ENCODE peak calls at places on chromosomes 2 and 18, in seven cellular contexts. A is fibroblast of lung, U is aorta, B is iPS DF 6.9, C is tibial nerve, K is mesenchymal stem cell, Q is esophagus squamous epithelium. J is an unnamed sample.
A peak's percentile ranks its signal among the peaks of the same experiment; 100 is the strongest.

GRCh38 chr2:232420463-232421188 is 14.0 kb downstream of the ALPG start:
- DNase-seq in B (no peak), K (peak; percentile 20), U (no peak), A (no peak), C (no peak), Q (no peak), J (no peak)

GRCh38 chr18:48359626-48360025 is 49.6 kb downstream of the ZBTB7C start:
- DNase-seq in C (no peak), B (no peak), Q (no peak), K (no peak), A (no peak), U (no peak), J (no peak)

GRCh38 chr18:78875268-78875997 is 104.2 kb upstream of the SALL3 start:
- DNase-seq in B (peak; percentile 29), Q (no peak), K (no peak), A (no peak), U (no peak), C (peak; percentile 20), J (peak; percentile 79)

GRCh38 chr2:241009601-241010530 is 11.4 kb downstream of the SNED1 start:
- DNase-seq in Q (no peak), K (peak; percentile 53), A (peak; percentile 89), B (peak; percentile 29), U (peak; percentile 74), C (peak; percentile 7), J (no peak)

GRCh38 chr2:217142649-217143266 is 282.9 kb upstream of the TNP1 start:
- DNase-seq in A (no peak), K (peak; percentile 10), B (peak; percentile 29), Q (no peak), C (no peak), U (no peak), J (peak; percentile 52)

GRCh38 chr2:37232131-37232933 is 874 bp downstream of the NDUFAF7 start:
- DNase-seq in K (no peak), U (peak; percentile 43), C (peak; percentile 7), A (peak; percentile 8), Q (no peak), B (no peak), J (no peak)

GRCh38 chr2:37457401-37457901 is 113.0 kb downstream of the QPCT start:
- DNase-seq in A (peak; percentile 45), Q (no peak), C (no peak), B (no peak), U (no peak), K (peak; percentile 39), J (no peak)

GRCh38 chr2:108630567-108631405 is 88.5 kb upstream of the RANBP2 start:
- DNase-seq in Q (no peak), B (no peak), C (no peak), K (peak; percentile 48), A (no peak), U (no peak), J (no peak)

GRCh38 chr2:120734930-120735611 is 597 bp upstream of the GLI2 start:
- DNase-seq in Q (no peak), U (no peak), C (no peak), B (no peak), K (peak; percentile 60), A (peak; percentile 52), J (no peak)

GRCh38 chr2:85728883-85729824 is 24.6 kb upstream of the ATOH8 start:
- DNase-seq in Q (no peak), C (peak; percentile 87), K (peak; percentile 82), B (peak; percentile 64), U (peak; percentile 92), A (peak; percentile 82), J (peak; percentile 77)

GRCh38 chr2:6913415-6914157 is 3.6 kb upstream of the RNF144A start:
- DNase-seq in K (no peak), A (no peak), Q (no peak), B (no peak), C (no peak), U (no peak), J (no peak)

GRCh38 chr18:79401494-79402208 is 5.9 kb downstream of the NFATC1 start:
- DNase-seq in A (no peak), Q (no peak), B (no peak), U (peak; percentile 60), C (no peak), K (no peak), J (no peak)

GRCh38 chr2:226423498-226423960 is 376.1 kb downstream of the IRS1 start:
- DNase-seq in Q (no peak), U (peak; percentile 41), A (peak; percentile 31), B (no peak), K (peak; percentile 37), C (peak; percentile 10), J (no peak)

GRCh38 chr2:60806595-60806987 is 50.5 kb downstream of the PAPOLG start:
- DNase-seq in C (no peak), U (no peak), A (no peak), B (no peak), Q (no peak), K (no peak), J (no peak)

GRCh38 chr18:34223893-34224422 is 755 bp downstream of the NOL4 start:
- DNase-seq in U (no peak), Q (no peak), A (no peak), C (no peak), K (no peak), B (no peak), J (no peak)

GRCh38 chr2:128477026-128477820 is 158.6 kb upstream of the HS6ST1 start:
- DNase-seq in K (no peak), Q (no peak), B (no peak), C (no peak), A (no peak), U (no peak), J (no peak)

GRCh38 chr2:35591886-35592285 is 763.7 kb upstream of the CRIM1 start:
- DNase-seq in K (peak; percentile 72), U (no peak), C (no peak), Q (no peak), A (no peak), B (no peak), J (no peak)

GRCh38 chr2:17858064-17858463 is 20.4 kb upstream of the KCNS3 start:
- DNase-seq in U (no peak), Q (no peak), K (no peak), A (no peak), C (no peak), B (no peak), J (no peak)

GRCh38 chr18:76927216-76927725 is 104.9 kb downstream of the ZNF236 start:
- DNase-seq in U (no peak), K (no peak), Q (no peak), C (no peak), A (peak; percentile 54), B (no peak), J (no peak)

GRCh38 chr2:152407806-152408205 is 72.8 kb downstream of the FMNL2 start:
- DNase-seq in U (no peak), A (no peak), C (no peak), Q (no peak), B (no peak), K (no peak), J (no peak)

GRCh38 chr2:100381240-100381639 is 36.2 kb downstream of the CHST10 start:
- DNase-seq in B (peak; percentile 79), A (peak; percentile 80), Q (peak; percentile 4), U (peak; percentile 87), K (peak; percentile 79), C (peak; percentile 80), J (peak; percentile 74)

GRCh38 chr2:120741514-120742448 is 6.1 kb downstream of the GLI2 start:
- DNase-seq in Q (no peak), C (no peak), K (peak; percentile 63), U (no peak), A (peak; percentile 19), B (no peak), J (no peak)

GRCh38 chr2:197847666-197848401 is 43.4 kb downstream of the PLCL1 start:
- DNase-seq in A (no peak), Q (no peak), U (no peak), B (no peak), K (no peak), C (no peak), J (no peak)

GRCh38 chr2:190318931-190319556 is 582 bp downstream of the HIBCH start:
- DNase-seq in Q (no peak), U (no peak), A (peak; percentile 14), C (peak; percentile 8), K (no peak), B (no peak), J (peak; percentile 14)

GRCh38 chr18:26159353-26159752 is 25.7 kb downstream of the PSMA8 start:
- DNase-seq in U (no peak), A (no peak), Q (no peak), K (no peak), B (no peak), C (no peak), J (no peak)

GRCh38 chr2:85183481-85183880 is 50.3 kb downstream of the TCF7L1 start:
- DNase-seq in Q (no peak), C (no peak), K (no peak), B (no peak), U (no peak), A (peak; percentile 32), J (no peak)

GRCh38 chr2:223093436-223093839 is 41.4 kb downstream of the KCNE4 start:
- DNase-seq in Q (no peak), K (peak; percentile 33), C (peak; percentile 61), U (peak; percentile 81), A (no peak), B (no peak), J (no peak)

GRCh38 chr18:9082763-9083510 is 19.6 kb upstream of the NDUFV2 start:
- DNase-seq in B (no peak), U (no peak), A (no peak), K (no peak), Q (no peak), C (no peak), J (no peak)

GRCh38 chr18:21662591-21662990 is 42.0 kb downstream of the ABHD3 start:
- DNase-seq in C (no peak), Q (no peak), U (no peak), B (no peak), A (no peak), K (no peak), J (no peak)

GRCh38 chr18:58249677-58250076 is 205.7 kb downstream of the NEDD4L start:
- DNase-seq in A (peak; percentile 32), B (no peak), C (no peak), K (no peak), Q (no peak), U (no peak), J (no peak)
- H3K4me1 ChIP-seq in A (peaks cover 3% of the 10 kb centered on the region), B (peaks cover 3% of the 10 kb centered on the region), C (no peaks in the 10 kb centered on the region), K (peaks cover 8% of the 10 kb centered on the region), Q (peaks cover 15% of the 10 kb centered on the region), U (no peaks in the 10 kb centered on the region), J (no peaks in the 10 kb centered on the region)

GRCh38 chr18:499351-500229 is 911 bp downstream of the COLEC12 start:
- DNase-seq in U (no peak), K (peak; percentile 75), B (no peak), A (peak; percentile 48), C (no peak), Q (no peak), J (no peak)
- H3K4me3 ChIP-seq in U (peak overlapping the region; percentile 49), K (peak overlapping the region; percentile 68), B (peak overlapping the region; percentile 60), A (peak overlapping the region; percentile 74), C (peak overlapping the region; percentile 30), Q (peak overlapping the region; percentile 59), J (no peak overlapping the region)

GRCh38 chr2:10680214-10680613 is 9.6 kb downstream of the NOL10 start:
- DNase-seq in K (no peak), C (no peak), B (no peak), Q (no peak), U (no peak), A (no peak), J (no peak)
- H3K36me3 ChIP-seq in K (peaks cover 16% of the 10 kb centered on the region), C (peaks cover 73% of the 10 kb centered on the region), B (peaks cover 6% of the 10 kb centered on the region), Q (peaks cover 8% of the 10 kb centered on the region), U (no peaks in the 10 kb centered on the region), A (peaks cover 3% of the 10 kb centered on the region), J (peaks cover 46% of the 10 kb centered on the region)

GRCh38 chr2:46349115-46349547 is 51.9 kb downstream of the EPAS1 start:
- DNase-seq in K (no peak), B (no peak), C (no peak), Q (no peak), U (no peak), A (no peak), J (no peak)
- H3K4me1 ChIP-seq in K (no peaks in the 10 kb centered on the region), B (peaks cover 1% of the 10 kb centered on the region), C (peaks cover 5% of the 10 kb centered on the region), Q (peaks cover 89% of the 10 kb centered on the region), U (peaks cover 8% of the 10 kb centered on the region), A (peaks cover 3% of the 10 kb centered on the region), J (no peaks in the 10 kb centered on the region)

GRCh38 chr18:31723998-31724711 is 36.5 kb downstream of the SLC25A52 start:
- DNase-seq in B (no peak), U (peak; percentile 48), Q (no peak), C (no peak), K (no peak), A (peak; percentile 18), J (no peak)
- H3K4me3 ChIP-seq in B (no peak overlapping the region), U (peak overlapping the region; percentile 40), Q (peak overlapping the region; percentile 58), C (peak overlapping the region; percentile 63), K (no peak overlapping the region), A (peak overlapping the region; percentile 53), J (no peak overlapping the region)